ENCODE peak calls at places on chromosomes 11 and 22, in five cellular contexts. R is uterus, Q is small intestine, P is tibial artery, E is DND-41. U is an unnamed sample.

GRCh38 chr11:34651551-34651950 is 30.7 kb downstream of the EHF start:
- DNase-seq in Q (no peak), R (no peak), P (no peak), E (no peak), U (no peak)

GRCh38 chr11:76162336-76163288 is 43.7 kb downstream of the WNT11 start:
- DNase-seq in R (no peak), E (no peak), P (no peak), Q (peak; percentile 25), U (no peak)

GRCh38 chr11:9590717-9591116 is 17.2 kb downstream of the WEE1 start:
- DNase-seq in Q (no peak), P (no peak), R (no peak), E (no peak), U (no peak)

GRCh38 chr11:99424313-99425084 is 403.8 kb downstream of the CNTN5 start:
- DNase-seq in R (no peak), P (no peak), E (no peak), Q (no peak), U (peak; percentile 51)

GRCh38 chr11:129787518-129787917 is 28.1 kb upstream of the TMEM45B start:
- DNase-seq in E (no peak), R (no peak), P (no peak), Q (no peak), U (no peak)

GRCh38 chr11:118003021-118003423 is 16.8 kb downstream of the IL10RA start:
- DNase-seq in R (no peak), E (peak; percentile 45), P (no peak), Q (peak; percentile 33), U (no peak)

GRCh38 chr22:49561338-49561737 is 266.3 kb downstream of the BRD1 start:
- DNase-seq in E (no peak), P (no peak), Q (no peak), R (no peak), U (no peak)

GRCh38 chr22:40323681-40324083 is 22.6 kb upstream of the ADSL start:
- DNase-seq in E (no peak), Q (no peak), P (no peak), R (no peak), U (no peak)

GRCh38 chr11:32643526-32643925 is 59.9 kb downstream of the EIF3M start:
- DNase-seq in R (no peak), P (no peak), Q (peak; percentile 9), E (no peak), U (no peak)

GRCh38 chr11:114848027-114848426 is 169.7 kb downstream of the NXPE2 start:
- DNase-seq in R (no peak), E (no peak), P (no peak), Q (no peak), U (no peak)

GRCh38 chr11:112967082-112967481 is 5.9 kb downstream of the NCAM1 start:
- DNase-seq in P (no peak), R (no peak), E (no peak), Q (no peak), U (no peak)

GRCh38 chr11:70544774-70545625 is 146.7 kb downstream of the CTTN start:
- DNase-seq in Q (no peak), P (no peak), R (no peak), E (no peak), U (no peak)

GRCh38 chr11:19326499-19326898 is 85.8 kb upstream of the E2F8 start:
- DNase-seq in R (no peak), E (no peak), P (no peak), Q (no peak), U (no peak)

GRCh38 chr11:77879218-77879617 is 58.3 kb downstream of the AAMDC start:
- DNase-seq in P (no peak), Q (peak; percentile 10), E (no peak), R (peak; percentile 47), U (peak; percentile 34)

GRCh38 chr22:38623357-38623756 is 32.8 kb downstream of the FAM227A start:
- DNase-seq in Q (no peak), P (no peak), E (no peak), R (no peak), U (no peak)

GRCh38 chr11:57751676-57752253 is at the start of gene BTBD18:
- DNase-seq in Q (peak; percentile 79), P (no peak), R (no peak), E (peak; percentile 25), U (peak; percentile 23)

GRCh38 chr22:24214467-24215285 is 30.2 kb downstream of the GGT5 start:
- DNase-seq in E (no peak), R (no peak), Q (no peak), P (no peak), U (no peak)

GRCh38 chr22:50460942-50461341 is 13.9 kb downstream of the SBF1 start:
- DNase-seq in E (no peak), Q (no peak), R (no peak), P (no peak), U (no peak)

GRCh38 chr11:23840872-23841271 is 656.0 kb upstream of the LUZP2 start:
- DNase-seq in P (no peak), E (no peak), Q (no peak), R (no peak), U (no peak)

GRCh38 chr11:124740277-124740882 is 638 bp downstream of the NRGN start:
- DNase-seq in P (no peak), R (no peak), E (no peak), Q (no peak), U (peak; percentile 43)

GRCh38 chr22:46104881-46105493 is 45.3 kb upstream of the PPARA start:
- DNase-seq in R (peak; percentile 39), P (no peak), Q (no peak), E (no peak), U (no peak)

GRCh38 chr11:72832301-72833082 is 18.3 kb downstream of the ATG16L2 start:
- DNase-seq in R (peak; percentile 19), Q (no peak), P (no peak), E (no peak), U (no peak)

GRCh38 chr11:3243880-3244279 is 11.7 kb upstream of the MRGPRE start:
- DNase-seq in Q (no peak), R (no peak), P (no peak), E (no peak), U (no peak)

GRCh38 chr22:49960967-49961600 is 512 bp downstream of the PIM3 start:
- DNase-seq in E (peak; percentile 53), P (peak; percentile 80), Q (no peak), R (peak; percentile 50), U (peak; percentile 62)

GRCh38 chr11:67356867-67357561 is 3.7 kb upstream of the POLD4 start:
- DNase-seq in P (peak; percentile 79), E (peak; percentile 74), Q (peak; percentile 88), R (peak; percentile 74), U (peak; percentile 57)

GRCh38 chr22:43951966-43952365 is 3.3 kb upstream of the SAMM50 start:
- DNase-seq in E (no peak), Q (no peak), P (no peak), R (no peak), U (no peak)

GRCh38 chr22:22692707-22693530 is 48.5 kb downstream of the GGTLC2 start:
- DNase-seq in Q (peak; percentile 93), R (no peak), P (peak; percentile 33), E (peak; percentile 54), U (peak; percentile 29)

GRCh38 chr22:30947821-30948454 is 20.6 kb downstream of the MORC2 start:
- DNase-seq in R (no peak), P (no peak), E (no peak), Q (peak; percentile 67), U (peak; percentile 20)

GRCh38 chr22:26416670-26417270 is 12.3 kb upstream of the ASPHD2 start:
- DNase-seq in R (no peak), Q (no peak), E (no peak), P (no peak), U (no peak)

GRCh38 chr11:111798279-111798678 is 32.1 kb upstream of the PPP2R1B start:
- DNase-seq in P (no peak), E (no peak), Q (no peak), R (no peak), U (no peak)

GRCh38 chr11:78649361-78650215 is 74.9 kb upstream of the NARS2 start:
- DNase-seq in P (no peak), E (no peak), Q (no peak), R (no peak), U (no peak)

GRCh38 chr11:65560555-65561418 is 2.6 kb upstream of the LTBP3 start:
- DNase-seq in R (peak; percentile 79), E (no peak), Q (peak; percentile 40), P (peak; percentile 85), U (peak; percentile 61)
- H3K27ac ChIP-seq in R (peak overlapping the region; percentile 100), E (no peak overlapping the region), Q (peak overlapping the region; percentile 59), P (peak overlapping the region; percentile 98), U (peak overlapping the region; percentile 98)

DNA sequence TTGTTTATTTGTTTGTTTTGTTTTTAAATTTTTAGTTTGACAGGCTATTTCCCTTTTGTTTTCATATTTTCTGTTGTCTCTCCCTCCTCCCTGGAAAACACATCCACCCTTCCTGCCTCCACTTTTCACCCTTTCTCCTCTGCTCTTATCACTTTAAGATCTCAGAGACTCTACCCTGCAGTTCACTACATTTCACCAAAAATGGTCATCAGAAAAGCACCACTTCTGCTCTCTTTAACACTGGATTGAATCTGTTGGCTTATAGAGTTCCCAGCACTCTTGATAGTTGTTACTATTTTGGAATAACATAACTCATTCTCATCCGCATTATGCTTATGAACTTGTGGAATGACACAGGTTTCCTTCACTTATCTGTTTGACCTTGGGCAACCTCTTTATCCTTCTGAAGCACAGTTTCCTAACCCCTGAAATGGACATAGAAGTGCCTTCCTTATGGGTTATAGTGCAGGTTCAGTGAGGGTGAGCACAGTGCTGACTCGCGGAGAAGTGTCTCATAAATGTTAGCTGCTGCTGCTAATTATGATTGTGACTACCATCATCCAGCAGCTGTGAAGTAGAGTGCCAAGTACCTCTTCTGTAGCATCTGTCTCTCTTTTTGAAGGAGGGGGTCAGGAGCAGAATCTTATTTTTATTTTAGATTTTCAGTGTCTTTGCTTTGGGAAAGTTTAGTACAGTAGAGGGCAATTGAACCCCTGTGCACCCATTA is 15.0 kb downstream of the TEAD1 start:
- DNase-seq in R (no peak), P (no peak), Q (no peak), E (no peak), U (no peak)
- H3K4me3 ChIP-seq in R (no peak overlapping the region), P (no peak overlapping the region), Q (no peak overlapping the region), E (no peak overlapping the region), U (no peak overlapping the region)

DNA sequence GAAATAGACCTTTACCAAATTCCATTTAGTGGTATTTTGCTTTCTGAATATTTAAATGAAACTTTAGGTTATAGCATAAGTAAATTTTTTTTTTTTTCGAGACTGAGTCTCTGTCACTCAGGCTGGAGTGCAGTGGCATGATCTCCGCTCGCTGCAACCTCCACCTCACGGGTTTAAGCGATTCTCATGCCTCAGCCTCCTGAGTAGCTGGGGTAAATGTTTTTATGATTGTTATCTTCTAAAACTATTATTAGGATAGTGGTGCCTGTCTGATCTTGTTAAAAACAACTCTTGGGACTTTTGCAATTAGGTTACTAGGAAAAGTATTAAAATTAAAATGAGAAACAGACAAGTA is 20.6 kb downstream of the CRKL start:
- DNase-seq in R (no peak), Q (no peak), P (no peak), E (no peak), U (no peak)
- H3K4me1 ChIP-seq in R (no peaks in the 10 kb centered on the region), Q (peaks cover 11% of the 10 kb centered on the region), P (no peaks in the 10 kb centered on the region), E (peaks cover 4% of the 10 kb centered on the region), U (peaks cover 8% of the 10 kb centered on the region)

DNA sequence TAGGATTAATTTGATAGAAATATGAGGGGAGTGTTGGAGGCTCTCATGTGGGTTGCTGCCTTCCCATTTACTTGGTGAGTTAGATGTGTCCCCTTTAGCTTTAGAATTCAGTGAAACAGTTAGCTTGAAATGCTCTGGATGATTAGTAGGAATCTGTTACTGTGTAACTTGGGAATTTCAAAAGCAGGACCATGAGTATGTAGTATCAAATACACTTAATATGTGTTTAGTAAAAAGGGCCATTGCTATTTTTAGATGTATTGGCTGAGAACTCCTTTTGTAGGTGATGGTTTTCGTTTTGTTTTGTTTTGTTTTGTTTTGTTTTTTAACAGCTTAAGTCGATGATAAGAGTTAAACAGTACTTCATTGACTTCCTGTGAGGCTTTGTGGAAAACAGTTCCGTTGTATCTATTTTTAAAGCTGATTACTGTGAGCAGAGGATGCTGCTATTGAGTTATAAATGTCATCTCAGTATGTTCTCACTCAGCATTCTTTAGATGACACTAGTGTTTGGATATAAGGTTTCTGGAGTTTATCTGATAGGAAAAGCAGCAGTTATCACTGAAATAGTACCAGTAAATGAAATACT is 53.5 kb downstream of the MCAM start:
- DNase-seq in R (no peak), P (no peak), E (no peak), Q (peak; percentile 25), U (no peak)
- H3K27ac ChIP-seq in R (peak overlapping the region; percentile 34), P (peak overlapping the region; percentile 16), E (no peak overlapping the region), Q (peak overlapping the region; percentile 81), U (no peak overlapping the region)

U was measured in heart right ventricle.